ENCODE peak calls at places on chromosomes 11 and 22, in four cellular contexts. One of them, this sample, is unnamed.

GRCh38 chr11:2377511-2378443 is 667 bp downstream of the CD81 start:
- DNase-seq in transverse colon: peak; percentile 72
- DNase-seq in sigmoid colon: peak; percentile 88
- DNase-seq in stomach: peak; percentile 69
- DNase-seq in this sample: peak; percentile 91

GRCh38 chr22:36433318-36434231 is 45.8 kb upstream of the MYH9 start:
- DNase-seq in transverse colon: peak; percentile 70
- DNase-seq in sigmoid colon: no peak
- DNase-seq in stomach: peak; percentile 88
- DNase-seq in this sample: no peak

GRCh38 chr11:46202149-46202548 is 75.3 kb upstream of the CREB3L1 start:
- DNase-seq in transverse colon: no peak
- DNase-seq in sigmoid colon: no peak
- DNase-seq in stomach: no peak
- DNase-seq in this sample: no peak

GRCh38 chr22:44391481-44392445 is 79.0 kb upstream of the SHISAL1 start:
- DNase-seq in transverse colon: no peak
- DNase-seq in sigmoid colon: peak; percentile 50
- DNase-seq in stomach: no peak
- DNase-seq in this sample: peak; percentile 47

GRCh38 chr11:128379587-128380279 is 207.6 kb downstream of the ETS1 start:
- DNase-seq in transverse colon: no peak
- DNase-seq in sigmoid colon: no peak
- DNase-seq in stomach: no peak
- DNase-seq in this sample: no peak

GRCh38 chr11:109892321-109892794 is 200.8 kb upstream of the ZC3H12C start:
- DNase-seq in transverse colon: no peak
- DNase-seq in sigmoid colon: no peak
- DNase-seq in stomach: no peak
- DNase-seq in this sample: no peak

GRCh38 chr11:71496421-71496820 is 30.6 kb upstream of the KRTAP5-7 start:
- DNase-seq in transverse colon: no peak
- DNase-seq in sigmoid colon: no peak
- DNase-seq in stomach: peak; percentile 17
- DNase-seq in this sample: no peak

GRCh38 chr11:73258104-73258684 is 13.9 kb upstream of the P2RY6 start:
- DNase-seq in transverse colon: no peak
- DNase-seq in sigmoid colon: no peak
- DNase-seq in stomach: peak; percentile 9
- DNase-seq in this sample: no peak

GRCh38 chr11:60925685-60926267 is 1.5 kb downstream of the TMEM132A start:
- DNase-seq in transverse colon: no peak
- DNase-seq in sigmoid colon: no peak
- DNase-seq in stomach: no peak
- DNase-seq in this sample: peak; percentile 70

GRCh38 chr11:103109818-103110388 is 677 bp downstream of the DYNC2H1 start:
- DNase-seq in transverse colon: no peak
- DNase-seq in sigmoid colon: no peak
- DNase-seq in stomach: no peak
- DNase-seq in this sample: peak; percentile 75

GRCh38 chr11:108206969-108207682 is 15.3 kb downstream of the NPAT start:
- DNase-seq in transverse colon: no peak
- DNase-seq in sigmoid colon: no peak
- DNase-seq in stomach: no peak
- DNase-seq in this sample: no peak
- TF ChIP-seq POLR2A in transverse colon: no peak
- TF ChIP-seq POLR2A in sigmoid colon: no peak
- TF ChIP-seq POLR2A in stomach: no peak
- TF ChIP-seq POLR2A in this sample: no peak

DNA sequence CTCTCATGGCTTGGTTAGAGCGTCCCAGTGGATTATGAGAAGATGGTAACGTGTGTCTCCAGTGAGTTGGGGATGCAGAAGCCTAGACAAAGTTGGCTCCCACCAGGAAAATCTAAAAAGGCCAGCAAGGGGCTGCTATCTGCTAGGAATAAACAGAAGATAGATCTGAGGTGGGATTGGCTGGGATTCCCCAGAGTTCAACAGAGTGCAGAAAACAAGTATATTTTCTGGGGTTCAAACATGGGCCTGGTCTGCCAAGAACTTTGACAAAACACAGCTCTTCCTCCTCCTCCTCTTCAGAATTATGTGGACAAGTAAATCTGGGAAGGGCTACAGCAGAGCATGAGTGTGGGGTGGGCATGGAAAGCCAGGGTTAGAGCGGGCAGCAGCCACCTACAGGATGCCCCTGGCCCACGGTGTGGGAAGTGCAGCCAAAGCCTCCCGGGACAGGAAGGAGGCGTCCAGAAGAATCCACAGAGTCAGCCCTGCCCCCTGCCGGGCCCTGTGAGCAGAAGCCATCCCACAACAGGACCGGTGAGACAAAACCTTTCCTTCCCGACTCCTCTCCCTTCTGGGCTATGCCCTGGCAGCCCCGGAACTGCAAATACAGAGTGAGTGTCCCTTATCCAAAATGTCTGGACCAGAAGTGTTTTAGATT is 67.1 kb downstream of the CD82 start:
- DNase-seq in transverse colon: peak; percentile 29
- DNase-seq in sigmoid colon: peak; percentile 74
- DNase-seq in stomach: peak; percentile 33
- DNase-seq in this sample: peak; percentile 80
- TF ChIP-seq CTCF in transverse colon: peak; percentile 22
- TF ChIP-seq CTCF in sigmoid colon: no peak
- TF ChIP-seq CTCF in stomach: peak; percentile 19
- TF ChIP-seq CTCF in this sample: peak; percentile 34

GRCh38 chr11:106422585-106422984 is 345.1 kb downstream of the AASDHPPT start:
- DNase-seq in transverse colon: no peak
- DNase-seq in sigmoid colon: no peak
- DNase-seq in stomach: no peak
- DNase-seq in this sample: no peak

GRCh38 chr11:106421673-106422292 is 344.3 kb downstream of the AASDHPPT start:
- DNase-seq in transverse colon: no peak
- DNase-seq in sigmoid colon: no peak
- DNase-seq in stomach: no peak
- DNase-seq in this sample: no peak

GRCh38 chr11:106425819-106426218 is 348.4 kb downstream of the AASDHPPT start:
- DNase-seq in transverse colon: no peak
- DNase-seq in sigmoid colon: no peak
- DNase-seq in stomach: no peak
- DNase-seq in this sample: no peak

GRCh38 chr11:106426696-106427095 is 349.2 kb downstream of the AASDHPPT start:
- DNase-seq in transverse colon: no peak
- DNase-seq in sigmoid colon: no peak
- DNase-seq in stomach: no peak
- DNase-seq in this sample: no peak

DNA sequence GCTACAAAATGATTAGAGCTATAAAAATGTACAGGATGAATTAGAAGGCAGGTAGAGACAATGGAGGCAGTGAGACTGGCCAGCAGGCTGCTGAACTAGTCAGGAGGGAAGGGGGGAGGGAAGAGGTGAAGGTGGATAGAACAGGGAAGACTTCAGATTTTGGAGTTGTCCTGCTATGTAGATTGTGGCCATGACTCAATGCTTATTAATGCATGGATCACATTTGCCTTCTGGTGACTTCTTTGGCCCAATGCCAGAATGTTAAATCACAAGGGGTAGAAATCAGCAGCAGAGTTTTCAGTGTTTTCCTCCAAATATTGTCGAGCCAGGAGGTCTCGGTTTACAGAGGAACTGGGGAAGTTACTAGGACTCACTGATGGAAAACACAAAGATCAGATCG is 346.6 kb downstream of the AASDHPPT start:
- DNase-seq in transverse colon: no peak
- DNase-seq in sigmoid colon: no peak
- DNase-seq in stomach: no peak
- DNase-seq in this sample: no peak
- TF ChIP-seq POLR2AphosphoS5 in transverse colon: no peak
- TF ChIP-seq POLR2AphosphoS5 in sigmoid colon: no peak
- TF ChIP-seq POLR2AphosphoS5 in stomach: no peak
- TF ChIP-seq POLR2AphosphoS5 in this sample: no peak

GRCh38 chr22:31343235-31344191 is 2.6 kb downstream of the PATZ1 start:
- DNase-seq in transverse colon: peak; percentile 81
- DNase-seq in sigmoid colon: no peak
- DNase-seq in stomach: peak; percentile 93
- DNase-seq in this sample: peak; percentile 76
- TF ChIP-seq POLR2A in transverse colon: no peak
- TF ChIP-seq POLR2A in sigmoid colon: no peak
- TF ChIP-seq POLR2A in stomach: no peak
- TF ChIP-seq POLR2A in this sample: no peak

GRCh38 chr11:93694109-93694508 is 32.6 kb downstream of the CEP295 start:
- DNase-seq in transverse colon: no peak
- DNase-seq in sigmoid colon: no peak
- DNase-seq in stomach: no peak
- DNase-seq in this sample: no peak
- TF ChIP-seq CTCF in transverse colon: no peak
- TF ChIP-seq CTCF in sigmoid colon: no peak
- TF ChIP-seq CTCF in stomach: no peak
- TF ChIP-seq CTCF in this sample: no peak